ENCODE peak calls at places on chromosomes 5 and 9, in four cellular contexts. H is K562, G is HCT116, T is HepG2. O is an unnamed sample.

GRCh38 chr5:52457808-52458207 is 329.9 kb upstream of the ITGA1 start:
- DNase-seq in H (no peak), G (no peak), T (no peak), O (no peak)

GRCh38 chr5:171518916-171519315 is 99.5 kb downstream of the FGF18 start:
- DNase-seq in H (no peak), G (no peak), T (no peak), O (no peak)

GRCh38 chr9:131622536-131622935 is 77.2 kb downstream of the PRRT1B start:
- DNase-seq in H (no peak), G (no peak), T (no peak), O (no peak)

GRCh38 chr9:116663588-116663987 is 23.5 kb upstream of the TRIM32 start:
- DNase-seq in H (no peak), G (no peak), T (no peak), O (no peak)

GRCh38 chr5:37355161-37355560 is 15.7 kb downstream of the NUP155 start:
- DNase-seq in H (no peak), G (no peak), T (no peak), O (no peak)

GRCh38 chr9:19231126-19232035 is 888 bp downstream of the DENND4C start:
- DNase-seq in H (no peak), G (no peak), T (no peak), O (no peak)

GRCh38 chr9:25948182-25948581 is 269.9 kb upstream of the TUSC1 start:
- DNase-seq in H (no peak), G (no peak), T (no peak), O (no peak)

GRCh38 chr9:79224672-79225433 is 346.9 kb upstream of the TLE4 start:
- DNase-seq in H (no peak), G (no peak), T (no peak), O (no peak)

GRCh38 chr5:111530298-111530740 is 18.0 kb upstream of the STARD4 start:
- DNase-seq in H (peak; percentile 63), G (peak; percentile 61), T (peak; percentile 15), O (no peak)

GRCh38 chr5:79689541-79690466 is at the start of gene CMYA5:
- DNase-seq in H (no peak), G (no peak), T (no peak), O (no peak)

GRCh38 chr9:71716138-71716909 is 52.0 kb downstream of the CEMIP2 start:
- DNase-seq in H (no peak), G (no peak), T (no peak), O (no peak)

GRCh38 chr9:6034954-6035353 is 19.5 kb upstream of the RANBP6 start:
- DNase-seq in H (no peak), G (no peak), T (peak; percentile 15), O (no peak)

GRCh38 chr9:89635816-89636215 is 31.0 kb downstream of the GADD45G start:
- DNase-seq in H (no peak), G (no peak), T (no peak), O (no peak)

GRCh38 chr5:154084255-154084654 is 45.5 kb downstream of the MFAP3 start:
- DNase-seq in H (no peak), G (no peak), T (no peak), O (no peak)

GRCh38 chr9:95091971-95092320 is 225.6 kb downstream of the FANCC start:
- DNase-seq in H (no peak), G (no peak), T (no peak), O (no peak)

GRCh38 chr5:101626572-101626971 is 669.5 kb downstream of the SLCO4C1 start:
- DNase-seq in H (no peak), G (no peak), T (no peak), O (no peak)

GRCh38 chr9:120365386-120365785 is 214.6 kb downstream of the CDK5RAP2 start:
- DNase-seq in H (no peak), G (no peak), T (no peak), O (no peak)

GRCh38 chr5:150112211-150113046 is 26.1 kb upstream of the CSF1R start:
- DNase-seq in H (no peak), G (no peak), T (no peak), O (no peak)

GRCh38 chr5:136629125-136629790 is 263.9 kb upstream of the TRPC7 start:
- DNase-seq in H (no peak), G (no peak), T (no peak), O (no peak)

GRCh38 chr9:121880343-121880742 is 212.8 kb downstream of the TTLL11 start:
- DNase-seq in H (no peak), G (no peak), T (no peak), O (no peak)

GRCh38 chr5:65823174-65823573 is 101.2 kb downstream of the NLN start:
- DNase-seq in H (no peak), G (peak; percentile 32), T (no peak), O (no peak)

GRCh38 chr9:128128836-128129590 is 1.5 kb upstream of the PTGES2 start:
- DNase-seq in H (peak; percentile 7), G (no peak), T (no peak), O (no peak)

GRCh38 chr9:116777116-116777515 is 90.0 kb downstream of the TRIM32 start:
- DNase-seq in H (no peak), G (no peak), T (no peak), O (no peak)

GRCh38 chr5:40628428-40628827 is 51.3 kb upstream of the PTGER4 start:
- DNase-seq in H (no peak), G (no peak), T (no peak), O (no peak)

GRCh38 chr5:149284501-149284900 is 12.8 kb downstream of the AFAP1L1 start:
- DNase-seq in H (no peak), G (no peak), T (no peak), O (no peak)

GRCh38 chr5:111512406-111513174 is at the start of gene STARD4:
- DNase-seq in H (peak; percentile 97), G (peak; percentile 84), T (peak; percentile 92), O (peak; percentile 69)

GRCh38 chr5:72486371-72486770 is 20.8 kb downstream of the ZNF366 start:
- DNase-seq in H (no peak), G (no peak), T (no peak), O (no peak)

GRCh38 chr5:40480392-40480791 is 199.3 kb upstream of the PTGER4 start:
- DNase-seq in H (no peak), G (no peak), T (no peak), O (no peak)

GRCh38 chr9:114259800-114260523 is 62.9 kb upstream of the ORM1 start:
- DNase-seq in H (no peak), G (no peak), T (no peak), O (no peak)

GRCh38 chr5:127849436-127849835 is 146.2 kb downstream of the CCDC192 start:
- DNase-seq in H (no peak), G (no peak), T (no peak), O (no peak)

GRCh38 chr9:105333076-105333475 is 88.6 kb downstream of the SLC44A1 start:
- DNase-seq in H (no peak), G (no peak), T (no peak), O (no peak)

GRCh38 chr9:134944351-134944802 is 26.7 kb upstream of the FCN1 start:
- DNase-seq in H (no peak), G (no peak), T (no peak), O (no peak)

GRCh38 chr9:1337169-1337568 is 287.0 kb downstream of the DMRT2 start:
- DNase-seq in H (no peak), G (no peak), T (no peak), O (no peak)

GRCh38 chr5:79798892-79799590 is 109.4 kb downstream of the CMYA5 start:
- DNase-seq in H (no peak), G (no peak), T (no peak), O (no peak)

GRCh38 chr9:75027187-75028107 is 646 bp downstream of the CARNMT1 start:
- DNase-seq in H (peak; percentile 65), G (peak; percentile 2), T (peak; percentile 30), O (no peak)

GRCh38 chr5:126097881-126098280 is 325.3 kb upstream of the GRAMD2B start:
- DNase-seq in H (no peak), G (no peak), T (no peak), O (no peak)
- H3K9me3 ChIP-seq in H (no peaks in the 10 kb centered on the region), G (no peaks in the 10 kb centered on the region), T (no peaks in the 10 kb centered on the region), O (no peaks in the 10 kb centered on the region)

GRCh38 chr5:74127377-74128338 is 501.7 kb downstream of the ARHGEF28 start:
- DNase-seq in H (no peak), G (no peak), T (peak; percentile 4), O (no peak)
- TF ChIP-seq TCF7L2 in H (no peak), G (no peak), T (no peak), O (no peak)

DNA sequence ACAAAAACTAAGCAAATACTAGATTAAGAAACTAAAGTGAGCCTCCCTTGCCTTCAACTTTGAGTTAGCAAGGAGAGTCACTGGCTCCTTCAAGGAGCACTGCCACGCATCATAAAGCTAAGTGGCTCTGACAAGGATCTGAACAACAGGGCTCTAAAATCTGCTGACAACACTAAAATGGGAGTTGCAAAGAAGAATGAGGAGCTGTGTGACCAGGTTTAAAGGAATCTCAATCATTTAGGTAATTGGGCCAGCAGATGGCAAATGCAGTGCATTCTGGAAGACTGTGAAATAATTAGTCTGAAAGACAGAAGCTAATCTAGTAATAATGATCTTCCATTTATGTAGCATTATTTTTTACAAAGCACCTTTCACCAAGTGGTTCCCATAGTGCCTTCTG is 297.0 kb upstream of the TAS2R1 start:
- DNase-seq in H (no peak), G (no peak), T (no peak), O (no peak)
- H3K4me3 ChIP-seq in H (no peak overlapping the region), G (no peak overlapping the region), T (no peak overlapping the region), O (no peak overlapping the region)

DNA sequence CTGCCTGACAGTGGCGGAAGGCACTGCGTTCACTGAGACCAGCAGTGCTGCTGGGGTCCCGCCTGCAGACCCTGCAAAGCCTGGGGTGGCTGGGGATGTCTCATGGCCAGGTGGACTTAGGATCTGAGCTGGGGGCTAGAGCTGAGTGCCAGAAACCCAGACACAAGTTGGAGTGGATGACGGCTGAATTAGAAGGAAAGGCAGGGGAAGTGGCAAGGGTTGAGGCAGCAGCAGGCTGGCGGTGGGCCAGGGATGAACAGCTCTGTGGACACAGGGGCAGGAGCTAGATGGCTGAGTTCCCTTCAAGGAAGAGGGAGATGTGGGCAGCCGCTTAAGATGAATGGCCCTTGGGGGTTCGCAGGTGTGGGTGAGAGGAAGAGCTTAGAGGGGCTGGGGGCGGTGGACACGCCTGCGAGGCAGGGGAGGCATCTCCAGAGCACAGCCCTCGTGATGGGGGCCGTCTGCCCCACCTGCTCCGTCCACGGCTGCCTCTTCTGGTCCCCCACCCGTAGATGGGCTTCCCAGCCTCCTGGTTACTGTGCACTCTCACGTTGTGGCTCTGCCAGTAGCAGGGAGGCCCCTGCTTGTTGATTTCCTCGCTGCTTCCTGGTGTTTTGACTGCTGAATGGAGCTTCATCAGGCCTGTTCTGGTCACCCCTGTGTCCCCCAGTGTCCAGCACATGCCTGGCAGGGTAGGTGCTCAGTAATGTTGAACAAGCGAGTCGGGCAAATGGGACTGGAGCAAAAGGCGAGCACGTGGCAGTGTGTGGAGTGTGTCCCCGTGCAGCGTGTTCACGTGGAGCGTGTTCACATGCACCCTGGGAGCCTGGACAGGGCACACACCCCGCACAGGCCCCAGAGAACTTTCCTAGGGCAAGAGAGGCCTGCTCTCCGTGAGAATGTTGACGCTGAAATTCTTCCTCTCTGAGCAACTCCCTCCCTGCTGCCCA is 168.2 kb downstream of the CACNA1B start:
- DNase-seq in H (no peak), G (no peak), T (no peak), O (no peak)
- H3K9me3 ChIP-seq in H (no peaks in the 10 kb centered on the region), G (no peaks in the 10 kb centered on the region), T (no peaks in the 10 kb centered on the region), O (no peaks in the 10 kb centered on the region)